ENCODE peak calls at places on chromosomes 16 and 17, in seven cellular contexts. One of them, this sample, is unnamed.

GRCh38 chr17:76050226-76051070 is 21.9 kb downstream of the SRP68 start:
- DNase-seq in GM19239: no peak
- DNase-seq in Peyer's patch: no peak
- DNase-seq in DMS79: no peak
- DNase-seq in iris pigment epithelial cell: no peak
- DNase-seq in sigmoid colon: no peak
- DNase-seq in HAP-1: no peak
- DNase-seq in this sample: no peak

GRCh38 chr17:64457156-64457555 is 8.2 kb downstream of the MILR1 start:
- DNase-seq in GM19239: no peak
- DNase-seq in Peyer's patch: no peak
- DNase-seq in DMS79: no peak
- DNase-seq in iris pigment epithelial cell: peak; percentile 91
- DNase-seq in sigmoid colon: no peak
- DNase-seq in HAP-1: no peak
- DNase-seq in this sample: no peak

GRCh38 chr16:15773964-15774363 is 82.9 kb downstream of the MYH11 start:
- DNase-seq in GM19239: no peak
- DNase-seq in Peyer's patch: no peak
- DNase-seq in DMS79: peak; percentile 86
- DNase-seq in iris pigment epithelial cell: no peak
- DNase-seq in sigmoid colon: no peak
- DNase-seq in HAP-1: no peak
- DNase-seq in this sample: no peak

GRCh38 chr17:45353047-45353446 is 36.2 kb upstream of the MAP3K14 start:
- DNase-seq in GM19239: no peak
- DNase-seq in Peyer's patch: no peak
- DNase-seq in DMS79: no peak
- DNase-seq in iris pigment epithelial cell: no peak
- DNase-seq in sigmoid colon: peak; percentile 12
- DNase-seq in HAP-1: no peak
- DNase-seq in this sample: no peak

GRCh38 chr16:10868562-10869469 is 8.2 kb upstream of the CIITA start:
- DNase-seq in GM19239: peak; percentile 41
- DNase-seq in Peyer's patch: peak; percentile 88
- DNase-seq in DMS79: no peak
- DNase-seq in iris pigment epithelial cell: no peak
- DNase-seq in sigmoid colon: peak; percentile 71
- DNase-seq in HAP-1: no peak
- DNase-seq in this sample: no peak

GRCh38 chr16:17339764-17340541 is 130.8 kb downstream of the XYLT1 start:
- DNase-seq in GM19239: no peak
- DNase-seq in Peyer's patch: no peak
- DNase-seq in DMS79: no peak
- DNase-seq in iris pigment epithelial cell: no peak
- DNase-seq in sigmoid colon: peak; percentile 87
- DNase-seq in HAP-1: no peak
- DNase-seq in this sample: no peak

GRCh38 chr16:87790278-87791023 is 24.7 kb upstream of the KLHDC4 start:
- DNase-seq in GM19239: no peak
- DNase-seq in Peyer's patch: no peak
- DNase-seq in DMS79: peak; percentile 33
- DNase-seq in iris pigment epithelial cell: no peak
- DNase-seq in sigmoid colon: peak; percentile 94
- DNase-seq in HAP-1: no peak
- DNase-seq in this sample: no peak

GRCh38 chr16:29009050-29009837 is 24.4 kb downstream of the LAT start:
- DNase-seq in GM19239: no peak
- DNase-seq in Peyer's patch: no peak
- DNase-seq in DMS79: no peak
- DNase-seq in iris pigment epithelial cell: no peak
- DNase-seq in sigmoid colon: no peak
- DNase-seq in HAP-1: no peak
- DNase-seq in this sample: no peak

GRCh38 chr17:9693755-9694154 is 48.4 kb downstream of the USP43 start:
- DNase-seq in GM19239: no peak
- DNase-seq in Peyer's patch: no peak
- DNase-seq in DMS79: no peak
- DNase-seq in iris pigment epithelial cell: no peak
- DNase-seq in sigmoid colon: no peak
- DNase-seq in HAP-1: no peak
- DNase-seq in this sample: no peak

GRCh38 chr16:69820926-69821541 is 58.9 kb downstream of the WWP2 start:
- DNase-seq in GM19239: no peak
- DNase-seq in Peyer's patch: no peak
- DNase-seq in DMS79: no peak
- DNase-seq in iris pigment epithelial cell: no peak
- DNase-seq in sigmoid colon: no peak
- DNase-seq in HAP-1: no peak
- DNase-seq in this sample: no peak

GRCh38 chr16:30808163-30808562 is 21.2 kb upstream of the ZNF629 start:
- DNase-seq in GM19239: no peak
- DNase-seq in Peyer's patch: no peak
- DNase-seq in DMS79: no peak
- DNase-seq in iris pigment epithelial cell: no peak
- DNase-seq in sigmoid colon: no peak
- DNase-seq in HAP-1: no peak
- DNase-seq in this sample: no peak